ENCODE peak calls at places on chromosomes 13 and 19, in seven cellular contexts. E is dorsolateral prefrontal cortex, A is neural progenitor cell, C is NCI-H1694 treated with DMSO at 0.1 percent for 48 hours, H is NCI-H345, U is sciatic nerve, J is HFFc6. O is an unnamed sample.
A peak's percentile ranks its signal among the peaks of the same experiment; 100 is the strongest.

GRCh38 chr19:13665125-13665903 is 99.0 kb upstream of the MRI1 start:
- DNase-seq in E (no peak), A (no peak), C (no peak), H (no peak), U (no peak), J (no peak), O (no peak)

GRCh38 chr19:6736169-6736916 is 1.0 kb downstream of the GPR108 start:
- DNase-seq in E (peak; percentile 53), A (peak; percentile 88), C (no peak), H (peak; percentile 59), U (peak; percentile 84), J (peak; percentile 89), O (peak; percentile 90)

GRCh38 chr19:37933965-37934364 is 27.0 kb downstream of the SIPA1L3 start:
- DNase-seq in E (no peak), A (no peak), C (peak; percentile 38), H (no peak), U (no peak), J (no peak), O (no peak)

GRCh38 chr13:30561506-30561905 is 56.2 kb upstream of the USPL1 start:
- DNase-seq in E (no peak), A (no peak), C (no peak), H (no peak), U (no peak), J (peak; percentile 32), O (no peak)

GRCh38 chr13:113650275-113650674 is 7.7 kb downstream of the ATP4B start:
- DNase-seq in E (no peak), A (no peak), C (no peak), H (peak; percentile 17), U (peak; percentile 27), J (no peak), O (no peak)

GRCh38 chr13:24842533-24843278 is 78.7 kb downstream of the RNF17 start:
- DNase-seq in E (no peak), A (no peak), C (no peak), H (no peak), U (no peak), J (peak; percentile 4), O (no peak)

GRCh38 chr13:51731759-51732158 is 72.2 kb downstream of the DHRS12 start:
- DNase-seq in E (no peak), A (no peak), C (no peak), H (no peak), U (no peak), J (peak; percentile 48), O (no peak)

GRCh38 chr13:95503662-95504061 is 48.9 kb upstream of the CLDN10 start:
- DNase-seq in E (no peak), A (no peak), C (no peak), H (no peak), U (no peak), J (no peak), O (no peak)

GRCh38 chr19:39497850-39498261 is 891 bp upstream of the DLL3 start:
- DNase-seq in E (no peak), A (peak; percentile 89), C (peak; percentile 72), H (peak; percentile 97), U (no peak), J (no peak), O (peak; percentile 84)

GRCh38 chr19:30394481-30395151 is 22.4 kb downstream of the ZNF536 start:
- DNase-seq in E (no peak), A (no peak), C (no peak), H (no peak), U (no peak), J (no peak), O (no peak)

GRCh38 chr13:80215368-80215767 is 125.6 kb downstream of the SPRY2 start:
- DNase-seq in E (no peak), A (no peak), C (no peak), H (no peak), U (no peak), J (peak; percentile 28), O (no peak)

GRCh38 chr19:29666634-29667389 is 1.6 kb downstream of the PLEKHF1 start:
- DNase-seq in E (no peak), A (peak; percentile 79), C (no peak), H (no peak), U (peak; percentile 86), J (peak; percentile 41), O (peak; percentile 81)

GRCh38 chr19:16611121-16611520 is 16.9 kb downstream of the MED26 start:
- DNase-seq in E (no peak), A (no peak), C (no peak), H (no peak), U (no peak), J (no peak), O (no peak)

GRCh38 chr13:77696863-77697207 is 652 bp upstream of the SLAIN1 start:
- DNase-seq in E (no peak), A (no peak), C (no peak), H (peak; percentile 47), U (no peak), J (no peak), O (no peak)

GRCh38 chr13:60230593-60230992 is 66.9 kb upstream of the DIAPH3 start:
- DNase-seq in E (no peak), A (no peak), C (no peak), H (no peak), U (no peak), J (no peak), O (peak; percentile 63)

GRCh38 chr13:99378985-99379734 is 72.0 kb upstream of the GPR183 start:
- DNase-seq in E (no peak), A (no peak), C (no peak), H (no peak), U (no peak), J (no peak), O (no peak)

GRCh38 chr13:112750570-112750969 is 60.7 kb downstream of the ATP11A start:
- DNase-seq in E (no peak), A (no peak), C (no peak), H (no peak), U (no peak), J (no peak), O (no peak)

GRCh38 chr19:48933382-48933932 is at the start of gene DHDH:
- DNase-seq in E (peak; percentile 80), A (peak; percentile 97), C (peak; percentile 57), H (peak; percentile 92), U (peak; percentile 81), J (peak; percentile 9), O (peak; percentile 94)

GRCh38 chr19:22503524-22503923 is 81.4 kb upstream of the ZNF98 start:
- DNase-seq in E (no peak), A (no peak), C (no peak), H (no peak), U (no peak), J (no peak), O (no peak)

GRCh38 chr13:63435668-63436275 is 2020.1 kb upstream of the PCDH20 start:
- DNase-seq in E (no peak), A (no peak), C (no peak), H (no peak), U (no peak), J (peak; percentile 83), O (no peak)

GRCh38 chr13:30153871-30154426 is 153.4 kb downstream of the KATNAL1 start:
- DNase-seq in E (no peak), A (peak; percentile 61), C (no peak), H (no peak), U (no peak), J (no peak), O (peak; percentile 85)

GRCh38 chr13:103615778-103616177 is 549.6 kb upstream of the SLC10A2 start:
- DNase-seq in E (no peak), A (no peak), C (no peak), H (no peak), U (no peak), J (no peak), O (no peak)

GRCh38 chr19:19458110-19458816 is 52.8 kb downstream of the GATAD2A start:
- DNase-seq in E (no peak), A (no peak), C (no peak), H (no peak), U (no peak), J (peak; percentile 22), O (no peak)

GRCh38 chr19:38037151-38037611 is 130.2 kb downstream of the SIPA1L3 start:
- DNase-seq in E (no peak), A (no peak), C (no peak), H (peak; percentile 25), U (no peak), J (no peak), O (no peak)

GRCh38 chr13:98450495-98451167 is 126.3 kb downstream of the STK24 start:
- DNase-seq in E (peak; percentile 45), A (no peak), C (no peak), H (no peak), U (no peak), J (no peak), O (no peak)

GRCh38 chr13:49108204-49108603 is 111.9 kb upstream of the MLNR start:
- DNase-seq in E (no peak), A (no peak), C (no peak), H (no peak), U (no peak), J (no peak), O (no peak)

GRCh38 chr13:25860862-25861261 is 191.0 kb downstream of the SHISA2 start:
- DNase-seq in E (no peak), A (no peak), C (no peak), H (no peak), U (no peak), J (no peak), O (no peak)

GRCh38 chr13:77751513-77752456 is 54.3 kb downstream of the SLAIN1 start:
- DNase-seq in E (peak; percentile 36), A (peak; percentile 62), C (peak; percentile 72), H (peak; percentile 44), U (no peak), J (peak; percentile 24), O (peak; percentile 27)

GRCh38 chr13:104980571-104980970 is 1554.9 kb downstream of the EFNB2 start:
- DNase-seq in E (no peak), A (no peak), C (no peak), H (no peak), U (no peak), J (no peak), O (no peak)

GRCh38 chr19:30086916-30087315 is 144.9 kb downstream of the URI1 start:
- DNase-seq in E (no peak), A (no peak), C (no peak), H (no peak), U (no peak), J (no peak), O (no peak)

GRCh38 chr13:107822006-107822405 is 393.3 kb downstream of the LIG4 start:
- DNase-seq in E (no peak), A (no peak), C (no peak), H (no peak), U (no peak), J (no peak), O (no peak)

GRCh38 chr19:2057484-2058469 is 6.7 kb upstream of the MKNK2 start:
- DNase-seq in E (no peak), A (no peak), C (no peak), H (no peak), U (peak; percentile 68), J (no peak), O (no peak)

GRCh38 chr13:99313473-99313872 is 6.3 kb upstream of the GPR183 start:
- DNase-seq in E (no peak), A (peak; percentile 65), C (no peak), H (no peak), U (no peak), J (no peak), O (no peak)

GRCh38 chr19:2661615-2662014 is 40.9 kb downstream of the GNG7 start:
- DNase-seq in E (no peak), A (no peak), C (no peak), H (no peak), U (no peak), J (no peak), O (no peak)

GRCh38 chr13:80276371-80277289 is 64.3 kb downstream of the SPRY2 start:
- DNase-seq in E (no peak), A (peak; percentile 97), C (no peak), H (peak; percentile 91), U (no peak), J (peak; percentile 64), O (peak; percentile 37)

GRCh38 chr13:39590466-39591036 is 12.4 kb downstream of the LHFPL6 start:
- DNase-seq in E (no peak), A (no peak), C (no peak), H (no peak), U (no peak), J (no peak), O (no peak)

GRCh38 chr13:73702419-73703071 is 431.7 kb downstream of the KLF12 start:
- DNase-seq in E (no peak), A (no peak), C (no peak), H (no peak), U (no peak), J (no peak), O (no peak)

GRCh38 chr19:35162471-35163326 is 8.2 kb downstream of the FXYD5 start:
- DNase-seq in E (no peak), A (no peak), C (no peak), H (no peak), U (no peak), J (peak; percentile 75), O (peak; percentile 83)